ENCODE peak calls at places on chromosome 21, in four cellular contexts. M, J, H and U are unnamed samples.
A peak's percentile ranks its signal among the peaks of the same experiment; 100 is the strongest.

GRCh38 chr21:45536301-45537081 is 5.7 kb downstream of the SLC19A1 start:
- DNase-seq in H (peak; percentile 39), J (peak; percentile 20), M (no peak), U (peak; percentile 6)

GRCh38 chr21:33036430-33037162 is 10.9 kb downstream of the OLIG2 start:
- DNase-seq in J (no peak), M (no peak), H (peak; percentile 63), U (no peak)

GRCh38 chr21:44934797-44935532 is 4.9 kb upstream of the SLX9 start:
- DNase-seq in M (no peak), H (no peak), J (no peak), U (no peak)

GRCh38 chr21:14414932-14415508 is 32.1 kb upstream of the HSPA13 start:
- DNase-seq in J (no peak), M (no peak), H (no peak), U (no peak)

GRCh38 chr21:25560151-25560783 is 47.0 kb downstream of the MRPL39 start:
- DNase-seq in H (no peak), J (no peak), M (no peak), U (no peak)

GRCh38 chr21:18840239-18840638 is 436.7 kb upstream of the TMPRSS15 start:
- DNase-seq in H (peak; percentile 66), J (no peak), M (no peak), U (no peak)

GRCh38 chr21:46457801-46458314 is 833 bp upstream of the DIP2A start:
- DNase-seq in J (peak; percentile 50), H (no peak), M (no peak), U (peak; percentile 37)

GRCh38 chr21:37367758-37368535 is 1.4 kb downstream of the DYRK1A start:
- DNase-seq in J (peak; percentile 42), M (no peak), H (peak; percentile 62), U (peak; percentile 38)

GRCh38 chr21:16455978-16456377 is 726.2 kb downstream of the USP25 start:
- DNase-seq in M (no peak), J (no peak), H (no peak), U (no peak)

GRCh38 chr21:34811368-34811767 is 142.6 kb downstream of the CLIC6 start:
- DNase-seq in J (no peak), M (no peak), H (no peak), U (no peak)

GRCh38 chr21:43370091-43370658 is 56.8 kb downstream of the SIK1 start:
- DNase-seq in H (no peak), J (no peak), M (no peak), U (no peak)

GRCh38 chr21:46051821-46052675 is 45.9 kb upstream of the COL6A2 start:
- DNase-seq in M (no peak), J (no peak), H (no peak), U (no peak)

GRCh38 chr21:35156293-35156976 is 107.3 kb upstream of the RUNX1 start:
- DNase-seq in M (no peak), J (no peak), H (no peak), U (no peak)